ENCODE peak calls at places on chromosomes 6 and 20, in six cellular contexts. One of them, this sample, is unnamed.

GRCh38 chr6:84635081-84635745 is 129.2 kb downstream of the TBX18 start:
- DNase-seq in activated CD4-positive, alpha-beta T cell treated with anti-CD3 and anti-CD28 coated beads, Interleukin-2, amount 50 U/mL, for 1 hour: no peak
- DNase-seq in HTR-8/SVneo: no peak
- DNase-seq in COR-L47: no peak
- DNase-seq in NCI-H345: no peak
- DNase-seq in lower lobe of right lung: no peak
- DNase-seq in this sample: no peak

GRCh38 chr20:45919951-45920794 is 8.2 kb upstream of the PLTP start:
- DNase-seq in activated CD4-positive, alpha-beta T cell treated with anti-CD3 and anti-CD28 coated beads, Interleukin-2, amount 50 U/mL, for 1 hour: no peak
- DNase-seq in HTR-8/SVneo: no peak
- DNase-seq in COR-L47: no peak
- DNase-seq in NCI-H345: no peak
- DNase-seq in lower lobe of right lung: no peak
- DNase-seq in this sample: no peak

GRCh38 chr6:2791124-2792050 is 26.2 kb downstream of the WRNIP1 start:
- DNase-seq in activated CD4-positive, alpha-beta T cell treated with anti-CD3 and anti-CD28 coated beads, Interleukin-2, amount 50 U/mL, for 1 hour: peak
- DNase-seq in HTR-8/SVneo: peak
- DNase-seq in COR-L47: peak
- DNase-seq in NCI-H345: no peak
- DNase-seq in lower lobe of right lung: peak
- DNase-seq in this sample: no peak

GRCh38 chr6:14664112-14664592 is 546.6 kb downstream of the CD83 start:
- DNase-seq in activated CD4-positive, alpha-beta T cell treated with anti-CD3 and anti-CD28 coated beads, Interleukin-2, amount 50 U/mL, for 1 hour: peak
- DNase-seq in HTR-8/SVneo: no peak
- DNase-seq in COR-L47: no peak
- DNase-seq in NCI-H345: no peak
- DNase-seq in lower lobe of right lung: no peak
- DNase-seq in this sample: no peak

GRCh38 chr6:83518946-83519489 is 6.7 kb downstream of the PRSS35 start:
- DNase-seq in activated CD4-positive, alpha-beta T cell treated with anti-CD3 and anti-CD28 coated beads, Interleukin-2, amount 50 U/mL, for 1 hour: no peak
- DNase-seq in HTR-8/SVneo: peak
- DNase-seq in COR-L47: no peak
- DNase-seq in NCI-H345: no peak
- DNase-seq in lower lobe of right lung: no peak
- DNase-seq in this sample: no peak

GRCh38 chr20:19433371-19434316 is 221.2 kb downstream of the SLC24A3 start:
- DNase-seq in activated CD4-positive, alpha-beta T cell treated with anti-CD3 and anti-CD28 coated beads, Interleukin-2, amount 50 U/mL, for 1 hour: no peak
- DNase-seq in HTR-8/SVneo: no peak
- DNase-seq in COR-L47: no peak
- DNase-seq in NCI-H345: no peak
- DNase-seq in lower lobe of right lung: no peak
- DNase-seq in this sample: no peak

GRCh38 chr6:134114918-134115714 is 62.7 kb upstream of the SLC2A12 start:
- DNase-seq in activated CD4-positive, alpha-beta T cell treated with anti-CD3 and anti-CD28 coated beads, Interleukin-2, amount 50 U/mL, for 1 hour: no peak
- DNase-seq in HTR-8/SVneo: no peak
- DNase-seq in COR-L47: no peak
- DNase-seq in NCI-H345: no peak
- DNase-seq in lower lobe of right lung: no peak
- DNase-seq in this sample: no peak

GRCh38 chr6:31680841-31681671 is at the start of gene LY6G5C:
- DNase-seq in activated CD4-positive, alpha-beta T cell treated with anti-CD3 and anti-CD28 coated beads, Interleukin-2, amount 50 U/mL, for 1 hour: peak
- DNase-seq in HTR-8/SVneo: peak
- DNase-seq in COR-L47: peak
- DNase-seq in NCI-H345: peak
- DNase-seq in lower lobe of right lung: peak
- DNase-seq in this sample: peak

GRCh38 chr20:35568645-35569044 is 26.8 kb downstream of the ERGIC3 start:
- DNase-seq in activated CD4-positive, alpha-beta T cell treated with anti-CD3 and anti-CD28 coated beads, Interleukin-2, amount 50 U/mL, for 1 hour: no peak
- DNase-seq in HTR-8/SVneo: no peak
- DNase-seq in COR-L47: peak
- DNase-seq in NCI-H345: peak
- DNase-seq in lower lobe of right lung: no peak
- DNase-seq in this sample: peak

GRCh38 chr20:63351380-63351700 is 9.8 kb downstream of the CHRNA4 start:
- DNase-seq in activated CD4-positive, alpha-beta T cell treated with anti-CD3 and anti-CD28 coated beads, Interleukin-2, amount 50 U/mL, for 1 hour: no peak
- DNase-seq in HTR-8/SVneo: no peak
- DNase-seq in COR-L47: no peak
- DNase-seq in NCI-H345: no peak
- DNase-seq in lower lobe of right lung: no peak
- DNase-seq in this sample: no peak

GRCh38 chr20:44117296-44118184 is 69.4 kb downstream of the JPH2 start:
- DNase-seq in activated CD4-positive, alpha-beta T cell treated with anti-CD3 and anti-CD28 coated beads, Interleukin-2, amount 50 U/mL, for 1 hour: no peak
- DNase-seq in HTR-8/SVneo: no peak
- DNase-seq in COR-L47: no peak
- DNase-seq in NCI-H345: no peak
- DNase-seq in lower lobe of right lung: no peak
- DNase-seq in this sample: no peak

GRCh38 chr6:30721198-30722024 is 1.3 kb downstream of the TUBB start:
- DNase-seq in activated CD4-positive, alpha-beta T cell treated with anti-CD3 and anti-CD28 coated beads, Interleukin-2, amount 50 U/mL, for 1 hour: peak
- DNase-seq in HTR-8/SVneo: peak
- DNase-seq in COR-L47: peak
- DNase-seq in NCI-H345: peak
- DNase-seq in lower lobe of right lung: peak
- DNase-seq in this sample: peak

GRCh38 chr6:79607000-79607399 is 24.1 kb upstream of the SH3BGRL2 start:
- DNase-seq in activated CD4-positive, alpha-beta T cell treated with anti-CD3 and anti-CD28 coated beads, Interleukin-2, amount 50 U/mL, for 1 hour: no peak
- DNase-seq in HTR-8/SVneo: no peak
- DNase-seq in COR-L47: no peak
- DNase-seq in NCI-H345: no peak
- DNase-seq in lower lobe of right lung: no peak
- DNase-seq in this sample: no peak

GRCh38 chr20:56449459-56449858 is 19.0 kb upstream of the RTF2 start:
- DNase-seq in activated CD4-positive, alpha-beta T cell treated with anti-CD3 and anti-CD28 coated beads, Interleukin-2, amount 50 U/mL, for 1 hour: no peak
- DNase-seq in HTR-8/SVneo: no peak
- DNase-seq in COR-L47: no peak
- DNase-seq in NCI-H345: no peak
- DNase-seq in lower lobe of right lung: no peak
- DNase-seq in this sample: no peak

GRCh38 chr6:16049178-16049577 is 79.7 kb upstream of the MYLIP start:
- DNase-seq in activated CD4-positive, alpha-beta T cell treated with anti-CD3 and anti-CD28 coated beads, Interleukin-2, amount 50 U/mL, for 1 hour: no peak
- DNase-seq in HTR-8/SVneo: peak
- DNase-seq in COR-L47: no peak
- DNase-seq in NCI-H345: no peak
- DNase-seq in lower lobe of right lung: no peak
- DNase-seq in this sample: no peak

GRCh38 chr6:37130704-37131103 is 39.2 kb upstream of the PIM1 start:
- DNase-seq in activated CD4-positive, alpha-beta T cell treated with anti-CD3 and anti-CD28 coated beads, Interleukin-2, amount 50 U/mL, for 1 hour: no peak
- DNase-seq in HTR-8/SVneo: no peak
- DNase-seq in COR-L47: no peak
- DNase-seq in NCI-H345: no peak
- DNase-seq in lower lobe of right lung: peak
- DNase-seq in this sample: peak

GRCh38 chr6:85113934-85114582 is 335.8 kb upstream of the NT5E start:
- DNase-seq in activated CD4-positive, alpha-beta T cell treated with anti-CD3 and anti-CD28 coated beads, Interleukin-2, amount 50 U/mL, for 1 hour: no peak
- DNase-seq in HTR-8/SVneo: no peak
- DNase-seq in COR-L47: no peak
- DNase-seq in NCI-H345: no peak
- DNase-seq in lower lobe of right lung: no peak
- DNase-seq in this sample: no peak

GRCh38 chr20:33839591-33839990 is 28.4 kb downstream of the CHMP4B start:
- DNase-seq in activated CD4-positive, alpha-beta T cell treated with anti-CD3 and anti-CD28 coated beads, Interleukin-2, amount 50 U/mL, for 1 hour: no peak
- DNase-seq in HTR-8/SVneo: no peak
- DNase-seq in COR-L47: peak
- DNase-seq in NCI-H345: peak
- DNase-seq in lower lobe of right lung: no peak
- DNase-seq in this sample: no peak

GRCh38 chr6:89411269-89412070 is 603 bp downstream of the RRAGD start:
- DNase-seq in activated CD4-positive, alpha-beta T cell treated with anti-CD3 and anti-CD28 coated beads, Interleukin-2, amount 50 U/mL, for 1 hour: peak
- DNase-seq in HTR-8/SVneo: no peak
- DNase-seq in COR-L47: no peak
- DNase-seq in NCI-H345: peak
- DNase-seq in lower lobe of right lung: peak
- DNase-seq in this sample: peak